ENCODE peak calls at places on chromosome 16, in seven cellular contexts. P, O, C, K, J, Y and V are unnamed samples.

GRCh38 chr16:82219298-82219697 is 49.3 kb upstream of the MPHOSPH6 start:
- DNase-seq in P (no peak), O (no peak), C (no peak), K (no peak), J (no peak), Y (no peak), V (no peak)

GRCh38 chr16:84507011-84507982 is 2.8 kb upstream of the MEAK7 start:
- DNase-seq in P (no peak), O (no peak), C (no peak), K (no peak), J (no peak), Y (no peak), V (peak)

GRCh38 chr16:54503011-54503410 is 216.4 kb upstream of the IRX3 start:
- DNase-seq in P (peak), O (no peak), C (no peak), K (no peak), J (peak), Y (no peak), V (no peak)

GRCh38 chr16:30951785-30952184 is 2.9 kb downstream of the ORAI3 start:
- DNase-seq in P (no peak), O (no peak), C (no peak), K (peak), J (no peak), Y (no peak), V (no peak)

GRCh38 chr16:69424935-69425784 is 741 bp downstream of the CYB5B start:
- DNase-seq in P (no peak), O (no peak), C (no peak), K (no peak), J (peak), Y (no peak), V (no peak)

GRCh38 chr16:11005611-11005975 is 61.2 kb downstream of the CLEC16A start:
- DNase-seq in P (no peak), O (no peak), C (no peak), K (no peak), J (peak), Y (no peak), V (no peak)

GRCh38 chr16:65312795-65313194 is 190.9 kb upstream of the CDH11 start:
- DNase-seq in P (no peak), O (no peak), C (no peak), K (no peak), J (no peak), Y (no peak), V (no peak)

GRCh38 chr16:30567991-30568638 is 3.4 kb downstream of the ZNF688 start:
- DNase-seq in P (no peak), O (no peak), C (no peak), K (peak), J (no peak), Y (peak), V (peak)